ENCODE peak calls at places on chromosomes 6 and 20, in five cellular contexts. One of them, this sample, is unnamed.

GRCh38 chr6:36976931-36977330 is 9.1 kb downstream of the MTCH1 start:
- DNase-seq in neuronal stem cell: no peak
- DNase-seq in memory B cell: no peak
- DNase-seq in CD4-positive, alpha-beta T cell: no peak
- DNase-seq in heart right ventricle: no peak
- DNase-seq in this sample: no peak

GRCh38 chr6:122853259-122853995 is 64.4 kb downstream of the SMPDL3A start:
- DNase-seq in neuronal stem cell: no peak
- DNase-seq in memory B cell: no peak
- DNase-seq in CD4-positive, alpha-beta T cell: no peak
- DNase-seq in heart right ventricle: no peak
- DNase-seq in this sample: no peak

GRCh38 chr20:57450419-57450818 is 59.2 kb downstream of the RBM38 start:
- DNase-seq in neuronal stem cell: no peak
- DNase-seq in memory B cell: peak
- DNase-seq in CD4-positive, alpha-beta T cell: peak
- DNase-seq in heart right ventricle: peak
- DNase-seq in this sample: no peak

GRCh38 chr6:168180548-168181011 is 101.6 kb upstream of the FRMD1 start:
- DNase-seq in neuronal stem cell: no peak
- DNase-seq in memory B cell: no peak
- DNase-seq in CD4-positive, alpha-beta T cell: no peak
- DNase-seq in heart right ventricle: no peak
- DNase-seq in this sample: no peak

GRCh38 chr6:168017629-168018028 is 20.2 kb downstream of the KIF25 start:
- DNase-seq in neuronal stem cell: no peak
- DNase-seq in memory B cell: no peak
- DNase-seq in CD4-positive, alpha-beta T cell: no peak
- DNase-seq in heart right ventricle: no peak
- DNase-seq in this sample: no peak

GRCh38 chr6:168789699-168790098 is 348.7 kb downstream of the SMOC2 start:
- DNase-seq in neuronal stem cell: no peak
- DNase-seq in memory B cell: no peak
- DNase-seq in CD4-positive, alpha-beta T cell: no peak
- DNase-seq in heart right ventricle: no peak
- DNase-seq in this sample: no peak

GRCh38 chr20:46357030-46357514 is 48.8 kb upstream of the CDH22 start:
- DNase-seq in neuronal stem cell: no peak
- DNase-seq in memory B cell: no peak
- DNase-seq in CD4-positive, alpha-beta T cell: no peak
- DNase-seq in heart right ventricle: no peak
- DNase-seq in this sample: no peak

GRCh38 chr20:14208956-14209355 is 128.5 kb downstream of the FLRT3 start:
- DNase-seq in neuronal stem cell: no peak
- DNase-seq in memory B cell: no peak
- DNase-seq in CD4-positive, alpha-beta T cell: no peak
- DNase-seq in heart right ventricle: no peak
- DNase-seq in this sample: no peak

GRCh38 chr20:57379263-57379647 is 11.9 kb upstream of the RBM38 start:
- DNase-seq in neuronal stem cell: no peak
- DNase-seq in memory B cell: no peak
- DNase-seq in CD4-positive, alpha-beta T cell: no peak
- DNase-seq in heart right ventricle: no peak
- DNase-seq in this sample: no peak

GRCh38 chr6:111664565-111665039 is 58.9 kb upstream of the TRAF3IP2 start:
- DNase-seq in neuronal stem cell: no peak
- DNase-seq in memory B cell: no peak
- DNase-seq in CD4-positive, alpha-beta T cell: no peak
- DNase-seq in heart right ventricle: peak
- DNase-seq in this sample: no peak

GRCh38 chr6:8627085-8627861 is 191.9 kb upstream of the SLC35B3 start:
- DNase-seq in neuronal stem cell: no peak
- DNase-seq in memory B cell: no peak
- DNase-seq in CD4-positive, alpha-beta T cell: no peak
- DNase-seq in heart right ventricle: no peak
- DNase-seq in this sample: no peak

GRCh38 chr6:148972481-148972880 is 225.7 kb downstream of the UST start:
- DNase-seq in neuronal stem cell: no peak
- DNase-seq in memory B cell: peak
- DNase-seq in CD4-positive, alpha-beta T cell: peak
- DNase-seq in heart right ventricle: no peak
- DNase-seq in this sample: no peak

GRCh38 chr6:159414711-159415110 is 245.5 kb downstream of the FNDC1 start:
- DNase-seq in neuronal stem cell: no peak
- DNase-seq in memory B cell: no peak
- DNase-seq in CD4-positive, alpha-beta T cell: no peak
- DNase-seq in heart right ventricle: no peak
- DNase-seq in this sample: no peak

GRCh38 chr6:160979063-160979708 is 12.4 kb upstream of the MAP3K4 start:
- DNase-seq in neuronal stem cell: no peak
- DNase-seq in memory B cell: no peak
- DNase-seq in CD4-positive, alpha-beta T cell: no peak
- DNase-seq in heart right ventricle: no peak
- DNase-seq in this sample: no peak